ENCODE peak calls at places on chromosomes 13 and 19, in ten cellular contexts. One of them, this sample, is unnamed.

GRCh38 chr19:50500753-50501151 is 10.2 kb downstream of the JOSD2 start:
- DNase-seq in astrocyte: no peak
- DNase-seq in CD14-positive monocyte: no peak
- DNase-seq in HCT116: no peak
- DNase-seq in fibroblast of lung: no peak
- DNase-seq in neural progenitor cell: no peak
- DNase-seq in tibial nerve: no peak
- DNase-seq in breast epithelium: no peak
- DNase-seq in lung: no peak
- DNase-seq in CD8-positive, alpha-beta T cell: no peak
- DNase-seq in this sample: no peak

GRCh38 chr13:31227870-31228269 is 28.1 kb downstream of the B3GLCT start:
- DNase-seq in astrocyte: no peak
- DNase-seq in CD14-positive monocyte: no peak
- DNase-seq in HCT116: no peak
- DNase-seq in fibroblast of lung: no peak
- DNase-seq in neural progenitor cell: no peak
- DNase-seq in tibial nerve: no peak
- DNase-seq in breast epithelium: no peak
- DNase-seq in lung: no peak
- DNase-seq in CD8-positive, alpha-beta T cell: no peak
- DNase-seq in this sample: no peak

GRCh38 chr13:103568314-103568713 is 502.1 kb upstream of the SLC10A2 start:
- DNase-seq in astrocyte: no peak
- DNase-seq in CD14-positive monocyte: no peak
- DNase-seq in HCT116: no peak
- DNase-seq in fibroblast of lung: no peak
- DNase-seq in neural progenitor cell: no peak
- DNase-seq in tibial nerve: no peak
- DNase-seq in breast epithelium: no peak
- DNase-seq in lung: no peak
- DNase-seq in CD8-positive, alpha-beta T cell: no peak
- DNase-seq in this sample: no peak

GRCh38 chr19:14550201-14550754 is 20.9 kb downstream of the TECR start:
- DNase-seq in astrocyte: no peak
- DNase-seq in CD14-positive monocyte: no peak
- DNase-seq in HCT116: no peak
- DNase-seq in fibroblast of lung: no peak
- DNase-seq in neural progenitor cell: no peak
- DNase-seq in tibial nerve: no peak
- DNase-seq in breast epithelium: peak
- DNase-seq in lung: no peak
- DNase-seq in CD8-positive, alpha-beta T cell: no peak
- DNase-seq in this sample: no peak

GRCh38 chr19:34416021-34416545 is 11.9 kb downstream of the PDCD2L start:
- DNase-seq in astrocyte: peak
- DNase-seq in CD14-positive monocyte: no peak
- DNase-seq in HCT116: no peak
- DNase-seq in fibroblast of lung: no peak
- DNase-seq in neural progenitor cell: no peak
- DNase-seq in tibial nerve: no peak
- DNase-seq in breast epithelium: no peak
- DNase-seq in lung: no peak
- DNase-seq in CD8-positive, alpha-beta T cell: no peak
- DNase-seq in this sample: no peak

GRCh38 chr13:104011505-104012270 is 945.5 kb upstream of the SLC10A2 start:
- DNase-seq in astrocyte: peak
- DNase-seq in CD14-positive monocyte: no peak
- DNase-seq in HCT116: no peak
- DNase-seq in fibroblast of lung: no peak
- DNase-seq in neural progenitor cell: peak
- DNase-seq in tibial nerve: no peak
- DNase-seq in breast epithelium: no peak
- DNase-seq in lung: no peak
- DNase-seq in CD8-positive, alpha-beta T cell: no peak
- DNase-seq in this sample: no peak

GRCh38 chr19:50654882-50655281 is 5.6 kb downstream of the C19orf81 start:
- DNase-seq in astrocyte: no peak
- DNase-seq in CD14-positive monocyte: no peak
- DNase-seq in HCT116: no peak
- DNase-seq in fibroblast of lung: no peak
- DNase-seq in neural progenitor cell: no peak
- DNase-seq in tibial nerve: no peak
- DNase-seq in breast epithelium: no peak
- DNase-seq in lung: no peak
- DNase-seq in CD8-positive, alpha-beta T cell: no peak
- DNase-seq in this sample: no peak

GRCh38 chr13:111485491-111486250 is 165.2 kb downstream of the TEX29 start:
- DNase-seq in astrocyte: no peak
- DNase-seq in CD14-positive monocyte: no peak
- DNase-seq in HCT116: no peak
- DNase-seq in fibroblast of lung: no peak
- DNase-seq in neural progenitor cell: no peak
- DNase-seq in tibial nerve: no peak
- DNase-seq in breast epithelium: peak
- DNase-seq in lung: no peak
- DNase-seq in CD8-positive, alpha-beta T cell: no peak
- DNase-seq in this sample: no peak

GRCh38 chr19:38679839-38680238 is 32.4 kb downstream of the ACTN4 start:
- DNase-seq in astrocyte: peak
- DNase-seq in CD14-positive monocyte: peak
- DNase-seq in HCT116: no peak
- DNase-seq in fibroblast of lung: peak
- DNase-seq in neural progenitor cell: no peak
- DNase-seq in tibial nerve: no peak
- DNase-seq in breast epithelium: no peak
- DNase-seq in lung: no peak
- DNase-seq in CD8-positive, alpha-beta T cell: no peak
- DNase-seq in this sample: no peak

GRCh38 chr19:47699360-47699917 is 13.8 kb upstream of the EHD2 start:
- DNase-seq in astrocyte: no peak
- DNase-seq in CD14-positive monocyte: no peak
- DNase-seq in HCT116: no peak
- DNase-seq in fibroblast of lung: no peak
- DNase-seq in neural progenitor cell: peak
- DNase-seq in tibial nerve: no peak
- DNase-seq in breast epithelium: peak
- DNase-seq in lung: no peak
- DNase-seq in CD8-positive, alpha-beta T cell: peak
- DNase-seq in this sample: peak

GRCh38 chr13:94112227-94112626 is 367.3 kb downstream of the DCT start:
- DNase-seq in astrocyte: peak
- DNase-seq in CD14-positive monocyte: no peak
- DNase-seq in HCT116: no peak
- DNase-seq in fibroblast of lung: peak
- DNase-seq in neural progenitor cell: no peak
- DNase-seq in tibial nerve: peak
- DNase-seq in breast epithelium: no peak
- DNase-seq in lung: no peak
- DNase-seq in CD8-positive, alpha-beta T cell: no peak
- DNase-seq in this sample: no peak

GRCh38 chr13:83563499-83563898 is 318.8 kb downstream of the SLITRK1 start:
- DNase-seq in astrocyte: no peak
- DNase-seq in CD14-positive monocyte: no peak
- DNase-seq in HCT116: no peak
- DNase-seq in fibroblast of lung: no peak
- DNase-seq in neural progenitor cell: peak
- DNase-seq in tibial nerve: no peak
- DNase-seq in breast epithelium: no peak
- DNase-seq in lung: no peak
- DNase-seq in CD8-positive, alpha-beta T cell: no peak
- DNase-seq in this sample: no peak

GRCh38 chr13:83568019-83568418 is 314.3 kb downstream of the SLITRK1 start:
- DNase-seq in astrocyte: no peak
- DNase-seq in CD14-positive monocyte: no peak
- DNase-seq in HCT116: no peak
- DNase-seq in fibroblast of lung: no peak
- DNase-seq in neural progenitor cell: no peak
- DNase-seq in tibial nerve: no peak
- DNase-seq in breast epithelium: no peak
- DNase-seq in lung: no peak
- DNase-seq in CD8-positive, alpha-beta T cell: no peak
- DNase-seq in this sample: no peak
- TF ChIP-seq CTCF in astrocyte: no peak
- TF ChIP-seq CTCF in CD14-positive monocyte: no peak
- TF ChIP-seq CTCF in HCT116: no peak
- TF ChIP-seq CTCF in fibroblast of lung: no peak
- TF ChIP-seq CTCF in neural progenitor cell: no peak
- TF ChIP-seq CTCF in tibial nerve: no peak
- TF ChIP-seq CTCF in breast epithelium: no peak
- TF ChIP-seq CTCF in lung: no peak
- TF ChIP-seq CTCF in CD8-positive, alpha-beta T cell: no peak
- TF ChIP-seq CTCF in this sample: no peak

DNA sequence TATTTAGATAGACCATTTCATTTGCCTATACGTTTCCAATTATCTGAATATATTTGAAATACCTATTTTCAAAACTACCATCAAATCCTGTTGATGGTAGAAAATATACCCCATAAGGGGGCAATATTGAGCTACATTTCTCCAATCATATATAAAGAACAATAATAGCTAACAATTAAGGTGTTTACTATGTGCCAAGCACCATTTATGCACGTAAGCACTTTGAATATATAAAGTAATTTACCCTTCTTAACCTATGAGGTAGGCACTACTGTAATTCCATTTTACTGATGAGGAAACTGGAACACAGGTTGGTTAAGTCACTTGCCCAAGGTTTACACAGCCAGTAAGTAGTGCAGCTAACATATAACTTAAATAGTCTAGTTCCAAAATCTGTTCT is 79.2 kb downstream of the UBL3 start:
- DNase-seq in astrocyte: peak
- DNase-seq in CD14-positive monocyte: no peak
- DNase-seq in HCT116: peak
- DNase-seq in fibroblast of lung: peak
- DNase-seq in neural progenitor cell: peak
- DNase-seq in tibial nerve: no peak
- DNase-seq in breast epithelium: no peak
- DNase-seq in lung: no peak
- DNase-seq in CD8-positive, alpha-beta T cell: no peak
- DNase-seq in this sample: no peak
- TF ChIP-seq CTCF in astrocyte: peak
- TF ChIP-seq CTCF in CD14-positive monocyte: peak
- TF ChIP-seq CTCF in HCT116: peak
- TF ChIP-seq CTCF in fibroblast of lung: peak
- TF ChIP-seq CTCF in neural progenitor cell: peak
- TF ChIP-seq CTCF in tibial nerve: peak
- TF ChIP-seq CTCF in breast epithelium: peak
- TF ChIP-seq CTCF in lung: peak
- TF ChIP-seq CTCF in CD8-positive, alpha-beta T cell: peak
- TF ChIP-seq CTCF in this sample: peak

GRCh38 chr13:113929628-113930615 is 44.0 kb downstream of the C13orf46 start:
- DNase-seq in astrocyte: no peak
- DNase-seq in CD14-positive monocyte: peak
- DNase-seq in HCT116: no peak
- DNase-seq in fibroblast of lung: no peak
- DNase-seq in neural progenitor cell: no peak
- DNase-seq in tibial nerve: peak
- DNase-seq in breast epithelium: peak
- DNase-seq in lung: no peak
- DNase-seq in CD8-positive, alpha-beta T cell: no peak
- DNase-seq in this sample: no peak

GRCh38 chr13:113930711-113931637 is 42.9 kb downstream of the C13orf46 start:
- DNase-seq in astrocyte: no peak
- DNase-seq in CD14-positive monocyte: peak
- DNase-seq in HCT116: no peak
- DNase-seq in fibroblast of lung: no peak
- DNase-seq in neural progenitor cell: no peak
- DNase-seq in tibial nerve: peak
- DNase-seq in breast epithelium: peak
- DNase-seq in lung: no peak
- DNase-seq in CD8-positive, alpha-beta T cell: peak
- DNase-seq in this sample: no peak

GRCh38 chr13:113933901-113934300 is 40.0 kb downstream of the C13orf46 start:
- DNase-seq in astrocyte: no peak
- DNase-seq in CD14-positive monocyte: no peak
- DNase-seq in HCT116: no peak
- DNase-seq in fibroblast of lung: no peak
- DNase-seq in neural progenitor cell: no peak
- DNase-seq in tibial nerve: peak
- DNase-seq in breast epithelium: no peak
- DNase-seq in lung: no peak
- DNase-seq in CD8-positive, alpha-beta T cell: no peak
- DNase-seq in this sample: no peak

GRCh38 chr13:113934576-113934975 is 39.3 kb downstream of the C13orf46 start:
- DNase-seq in astrocyte: no peak
- DNase-seq in CD14-positive monocyte: peak
- DNase-seq in HCT116: no peak
- DNase-seq in fibroblast of lung: no peak
- DNase-seq in neural progenitor cell: no peak
- DNase-seq in tibial nerve: peak
- DNase-seq in breast epithelium: no peak
- DNase-seq in lung: no peak
- DNase-seq in CD8-positive, alpha-beta T cell: no peak
- DNase-seq in this sample: no peak

DNA sequence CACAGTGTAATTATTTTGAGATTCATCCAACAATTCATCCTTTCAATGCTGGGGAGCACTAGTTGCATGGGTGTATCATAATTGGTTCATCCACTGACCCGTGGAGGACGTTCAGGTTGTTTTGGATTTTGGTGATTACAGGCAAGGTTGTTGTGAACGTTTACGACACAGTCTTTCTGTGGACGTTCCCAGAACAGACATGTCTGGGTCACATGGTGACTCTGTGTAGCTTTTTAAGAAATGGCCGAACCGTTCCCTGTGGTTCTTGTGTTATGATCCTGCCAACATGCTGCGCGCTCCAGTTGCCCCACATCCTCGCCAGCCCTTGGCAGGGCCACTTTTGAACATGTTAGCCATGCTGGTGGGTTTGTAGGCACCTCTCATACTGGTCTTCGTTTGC is 41.8 kb downstream of the C13orf46 start:
- DNase-seq in astrocyte: no peak
- DNase-seq in CD14-positive monocyte: no peak
- DNase-seq in HCT116: no peak
- DNase-seq in fibroblast of lung: no peak
- DNase-seq in neural progenitor cell: no peak
- DNase-seq in tibial nerve: peak
- DNase-seq in breast epithelium: peak
- DNase-seq in lung: no peak
- DNase-seq in CD8-positive, alpha-beta T cell: no peak
- DNase-seq in this sample: no peak
- TF ChIP-seq CTCF in astrocyte: no peak
- TF ChIP-seq CTCF in CD14-positive monocyte: no peak
- TF ChIP-seq CTCF in HCT116: no peak
- TF ChIP-seq CTCF in fibroblast of lung: no peak
- TF ChIP-seq CTCF in neural progenitor cell: no peak
- TF ChIP-seq CTCF in tibial nerve: no peak
- TF ChIP-seq CTCF in breast epithelium: no peak
- TF ChIP-seq CTCF in lung: no peak
- TF ChIP-seq CTCF in CD8-positive, alpha-beta T cell: no peak
- TF ChIP-seq CTCF in this sample: no peak

GRCh38 chr13:106736941-106737340 is 169.0 kb upstream of the ARGLU1 start:
- DNase-seq in astrocyte: no peak
- DNase-seq in CD14-positive monocyte: no peak
- DNase-seq in HCT116: no peak
- DNase-seq in fibroblast of lung: no peak
- DNase-seq in neural progenitor cell: no peak
- DNase-seq in tibial nerve: no peak
- DNase-seq in breast epithelium: no peak
- DNase-seq in lung: no peak
- DNase-seq in CD8-positive, alpha-beta T cell: no peak
- DNase-seq in this sample: no peak

GRCh38 chr13:106734185-106734584 is 166.2 kb upstream of the ARGLU1 start:
- DNase-seq in astrocyte: no peak
- DNase-seq in CD14-positive monocyte: no peak
- DNase-seq in HCT116: no peak
- DNase-seq in fibroblast of lung: no peak
- DNase-seq in neural progenitor cell: no peak
- DNase-seq in tibial nerve: no peak
- DNase-seq in breast epithelium: no peak
- DNase-seq in lung: no peak
- DNase-seq in CD8-positive, alpha-beta T cell: no peak
- DNase-seq in this sample: no peak

GRCh38 chr13:106738279-106738678 is 170.3 kb upstream of the ARGLU1 start:
- DNase-seq in astrocyte: no peak
- DNase-seq in CD14-positive monocyte: no peak
- DNase-seq in HCT116: no peak
- DNase-seq in fibroblast of lung: no peak
- DNase-seq in neural progenitor cell: peak
- DNase-seq in tibial nerve: no peak
- DNase-seq in breast epithelium: no peak
- DNase-seq in lung: no peak
- DNase-seq in CD8-positive, alpha-beta T cell: no peak
- DNase-seq in this sample: no peak
- TF ChIP-seq CTCF in astrocyte: no peak
- TF ChIP-seq CTCF in CD14-positive monocyte: no peak
- TF ChIP-seq CTCF in HCT116: no peak
- TF ChIP-seq CTCF in fibroblast of lung: no peak
- TF ChIP-seq CTCF in neural progenitor cell: no peak
- TF ChIP-seq CTCF in tibial nerve: no peak
- TF ChIP-seq CTCF in breast epithelium: no peak
- TF ChIP-seq CTCF in lung: no peak
- TF ChIP-seq CTCF in CD8-positive, alpha-beta T cell: no peak
- TF ChIP-seq CTCF in this sample: no peak

This sample was measured in D721Med.